ENCODE peak calls at places on chromosomes 3 and 15, in nine cellular contexts. Q is mammary epithelial cell; N is GM12864; H is fibroblast of mammary gland; R is heart left ventricle; X is AG10803; B is NB4; V is upper lobe of right lung; Y is CD8-positive, alpha-beta memory T cell. U is an unnamed sample.
A peak's percentile ranks its signal among the peaks of the same experiment; 100 is the strongest.

GRCh38 chr15:98896002-98896721 is 111.4 kb downstream of the PGPEP1L start:
- DNase-seq in N (no peak), Q (peak; percentile 53), R (no peak), V (no peak), Y (no peak), H (peak; percentile 88), B (no peak), X (peak; percentile 64), U (no peak)

GRCh38 chr3:101643861-101644613 is 32.9 kb downstream of the ZBTB11 start:
- DNase-seq in Q (peak; percentile 78), V (no peak), N (no peak), Y (peak; percentile 47), B (peak; percentile 47), H (peak; percentile 79), X (peak; percentile 63), R (no peak), U (peak; percentile 58)

GRCh38 chr3:26847675-26848074 is 225.1 kb downstream of the LRRC3B start:
- DNase-seq in Y (no peak), H (no peak), X (no peak), B (no peak), Q (no peak), R (no peak), N (no peak), V (no peak), U (no peak)

GRCh38 chr3:183328164-183328563 is 75.1 kb downstream of the B3GNT5 start:
- DNase-seq in R (no peak), N (no peak), B (no peak), V (no peak), Q (no peak), H (peak; percentile 39), X (no peak), Y (no peak), U (no peak)

GRCh38 chr3:116001063-116001765 is 377.9 kb downstream of the GAP43 start:
- DNase-seq in N (no peak), Y (no peak), B (no peak), V (no peak), R (no peak), X (peak; percentile 57), H (peak; percentile 54), Q (peak; percentile 8), U (no peak)

GRCh38 chr15:90190606-90191343 is 10.4 kb upstream of the SEMA4B start:
- DNase-seq in R (no peak), V (no peak), X (no peak), B (no peak), H (no peak), Y (no peak), N (peak; percentile 46), Q (peak; percentile 94), U (no peak)

GRCh38 chr3:52128118-52128683 is 26.0 kb downstream of the POC1A start:
- DNase-seq in Q (peak; percentile 65), X (peak; percentile 36), V (no peak), N (no peak), H (peak; percentile 72), Y (no peak), B (peak; percentile 52), R (no peak), U (no peak)

GRCh38 chr3:184317201-184317600 is 2.8 kb downstream of the EIF4G1 start:
- DNase-seq in X (no peak), R (no peak), N (no peak), V (no peak), H (no peak), Q (no peak), B (no peak), Y (no peak), U (no peak)

GRCh38 chr3:159928071-159928491 is 60.6 kb upstream of the IL12A start:
- DNase-seq in H (peak; percentile 44), B (no peak), V (no peak), N (no peak), Y (no peak), X (peak; percentile 56), R (no peak), Q (peak; percentile 32), U (no peak)

GRCh38 chr3:194741916-194742315 is 56.2 kb downstream of the FAM43A start:
- DNase-seq in Q (no peak), X (no peak), H (no peak), R (no peak), N (no peak), B (no peak), Y (no peak), V (no peak), U (no peak)

GRCh38 chr3:44685128-44685800 is 27.2 kb upstream of the ZNF502 start:
- DNase-seq in H (peak; percentile 84), N (peak; percentile 49), Y (peak; percentile 62), V (peak; percentile 89), X (peak; percentile 92), Q (peak; percentile 53), R (peak; percentile 74), B (peak; percentile 84), U (no peak)
- H3K4me3 ChIP-seq in H (peak overlapping the region; percentile 61), N (peak overlapping the region; percentile 63), Y (peak overlapping the region; percentile 42), V (peak overlapping the region; percentile 80), X (peak overlapping the region; percentile 65), Q (peak overlapping the region; percentile 69), R (peak overlapping the region; percentile 62), B (peak overlapping the region; percentile 69), U (no peak overlapping the region)

GRCh38 chr15:84915011-84915958 is 30.8 kb downstream of the SLC28A1 start:
- DNase-seq in R (peak; percentile 86), X (peak; percentile 85), Q (peak; percentile 92), V (peak; percentile 71), Y (no peak), H (peak; percentile 87), N (no peak), B (peak; percentile 64), U (peak; percentile 49)
- H3K4me3 ChIP-seq in R (no peak overlapping the region), X (no peak overlapping the region), Q (no peak overlapping the region), V (no peak overlapping the region), Y (no peak overlapping the region), H (no peak overlapping the region), N (no peak overlapping the region), B (no peak overlapping the region), U (no peak overlapping the region)

GRCh38 chr3:105812194-105812586 is 56.6 kb downstream of the CBLB start:
- DNase-seq in B (no peak), Y (no peak), R (no peak), X (peak; percentile 60), Q (peak; percentile 67), H (peak; percentile 82), V (no peak), N (no peak), U (no peak)
- H3K4me3 ChIP-seq in B (no peak overlapping the region), Y (no peak overlapping the region), R (no peak overlapping the region), X (no peak overlapping the region), Q (no peak overlapping the region), H (no peak overlapping the region), V (no peak overlapping the region), N (no peak overlapping the region), U (no peak overlapping the region)

GRCh38 chr15:55586808-55587207 is 1.3 kb downstream of the PYGO1 start:
- DNase-seq in Y (no peak), H (peak; percentile 5), X (no peak), V (no peak), R (no peak), Q (no peak), N (no peak), B (no peak), U (no peak)

GRCh38 chr15:55588818-55589122 is 625 bp upstream of the PYGO1 start:
- DNase-seq in Y (no peak), N (no peak), X (no peak), V (no peak), H (no peak), R (no peak), Q (no peak), B (no peak), U (no peak)

GRCh38 chr15:55589297-55589696 is 1.2 kb upstream of the PYGO1 start:
- DNase-seq in B (no peak), X (peak; percentile 15), H (peak; percentile 19), R (no peak), V (no peak), Y (no peak), N (no peak), Q (no peak), U (no peak)

GRCh38 chr15:55587321-55588069 is 650 bp downstream of the PYGO1 start:
- DNase-seq in R (peak; percentile 23), H (peak; percentile 49), B (no peak), X (peak; percentile 36), Q (peak; percentile 21), N (no peak), Y (no peak), V (no peak), U (no peak)

GRCh38 chr15:55588070-55588817 is at the start of gene PYGO1:
- DNase-seq in Y (no peak), R (peak; percentile 53), N (no peak), H (peak; percentile 49), X (peak; percentile 63), B (peak; percentile 75), V (peak; percentile 86), Q (peak; percentile 34), U (no peak)
- H3K4me3 ChIP-seq in Y (no peak within 1 kb of the TSS), R (peak within 1 kb of the TSS; percentile 55), N (peak within 1 kb of the TSS; percentile 45), H (peak within 1 kb of the TSS; percentile 67), X (peak within 1 kb of the TSS; percentile 75), B (no peak within 1 kb of the TSS), V (peak within 1 kb of the TSS; percentile 62), Q (peak within 1 kb of the TSS; percentile 53), U (peak within 1 kb of the TSS; percentile 37)

GRCh38 chr3:56124546-56124945 is 343.7 kb downstream of the ERC2 start:
- DNase-seq in B (no peak), N (no peak), H (no peak), Q (no peak), Y (no peak), R (no peak), X (no peak), V (no peak), U (no peak)

GRCh38 chr3:56122911-56123310 is 345.4 kb downstream of the ERC2 start:
- DNase-seq in X (no peak), B (no peak), H (no peak), V (no peak), Y (no peak), Q (no peak), N (no peak), R (no peak), U (no peak)

GRCh38 chr3:56126632-56127031 is 341.6 kb downstream of the ERC2 start:
- DNase-seq in Y (no peak), B (no peak), N (no peak), Q (no peak), V (no peak), R (no peak), X (no peak), H (no peak), U (no peak)

GRCh38 chr3:56123487-56123886 is 344.8 kb downstream of the ERC2 start:
- DNase-seq in Y (no peak), H (no peak), B (no peak), N (no peak), X (no peak), V (no peak), Q (no peak), R (no peak), U (no peak)

DNA sequence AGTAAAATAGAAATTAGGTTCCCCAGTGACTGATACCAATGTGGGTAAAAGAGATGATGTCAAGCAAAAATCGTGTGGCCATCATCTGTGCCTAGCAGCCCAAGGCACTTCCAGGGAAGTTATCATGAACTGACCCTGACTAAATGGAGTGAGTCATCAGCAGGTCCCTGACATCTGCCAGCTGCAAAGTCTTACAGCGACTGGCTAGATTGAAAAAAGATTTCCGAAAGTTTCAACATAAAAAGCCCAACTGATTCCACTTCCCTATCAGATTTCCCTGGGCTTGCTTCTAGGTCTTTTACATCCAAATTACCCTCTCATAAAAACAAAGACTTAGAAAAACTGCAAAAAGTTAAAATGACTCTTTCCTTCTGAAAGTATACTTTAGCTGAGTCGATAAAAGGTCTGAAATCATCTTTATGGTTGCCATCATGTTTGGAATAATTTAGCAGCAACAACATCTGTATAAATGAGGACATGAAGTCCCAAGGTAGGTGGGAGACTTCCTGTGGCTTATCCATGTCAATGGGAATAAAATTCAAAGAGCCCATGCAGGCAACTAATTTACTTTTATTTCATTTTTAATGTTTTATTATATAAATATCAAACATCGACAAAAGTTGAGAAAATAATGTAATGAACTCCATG is 342.8 kb downstream of the ERC2 start:
- DNase-seq in V (no peak), Y (no peak), Q (peak; percentile 21), X (peak; percentile 76), N (no peak), H (peak; percentile 77), R (no peak), B (peak; percentile 47), U (no peak)
- H3K4me3 ChIP-seq in V (no peak overlapping the region), Y (no peak overlapping the region), Q (no peak overlapping the region), X (no peak overlapping the region), N (no peak overlapping the region), H (no peak overlapping the region), R (no peak overlapping the region), B (no peak overlapping the region), U (no peak overlapping the region)

U was measured in Jurkat, Clone E6-1.